ENCODE peak calls at places on chromosomes 12 and 14, in six cellular contexts. C, Z, N, B, L and I are unnamed samples.

GRCh38 chr12:49032276-49032675 is 13.7 kb upstream of the PRKAG1 start:
- DNase-seq in Z (no peak), C (no peak), N (no peak), L (peak; percentile 43), B (no peak), I (no peak)

GRCh38 chr12:57625261-57626032 is 7.6 kb downstream of the B4GALNT1 start:
- DNase-seq in B (no peak), C (no peak), L (no peak), Z (no peak), N (no peak), I (no peak)

GRCh38 chr14:104349950-104350349 is 211.6 kb downstream of the KIF26A start:
- DNase-seq in Z (no peak), B (peak; percentile 24), L (peak; percentile 37), N (no peak), C (no peak), I (peak; percentile 31)

GRCh38 chr12:71746983-71747611 is 7.6 kb upstream of the RAB21 start:
- DNase-seq in C (peak; percentile 59), L (no peak), N (peak; percentile 51), Z (peak; percentile 27), B (peak; percentile 33), I (peak; percentile 52)

GRCh38 chr14:89493877-89494634 is 77.0 kb upstream of the FOXN3 start:
- DNase-seq in B (no peak), C (peak; percentile 54), L (no peak), Z (no peak), N (no peak), I (peak; percentile 56)

GRCh38 chr12:3193131-3193530 is 116.0 kb downstream of the TSPAN9 start:
- DNase-seq in Z (no peak), B (no peak), N (no peak), C (no peak), L (no peak), I (no peak)

GRCh38 chr14:51823706-51824105 is 36.7 kb upstream of the GNG2 start:
- DNase-seq in C (peak; percentile 19), Z (no peak), L (no peak), B (no peak), N (no peak), I (no peak)

GRCh38 chr12:71846322-71846940 is 6.9 kb downstream of the TBC1D15 start:
- DNase-seq in Z (no peak), N (no peak), C (peak; percentile 25), B (no peak), L (no peak), I (no peak)

GRCh38 chr14:38948576-38948975 is 154.5 kb downstream of the SEC23A start:
- DNase-seq in N (no peak), L (no peak), B (no peak), Z (no peak), C (no peak), I (no peak)

GRCh38 chr12:105474672-105475071 is 144.2 kb downstream of the C12orf75 start:
- DNase-seq in N (no peak), B (no peak), L (no peak), C (peak; percentile 45), Z (no peak), I (no peak)

GRCh38 chr12:120496353-120497340 is 734 bp downstream of the DYNLL1 start:
- DNase-seq in N (peak; percentile 73), B (peak; percentile 59), Z (no peak), C (peak; percentile 61), L (peak; percentile 71), I (peak; percentile 70)

GRCh38 chr12:43349863-43350262 is 202.1 kb downstream of the ADAMTS20 start:
- DNase-seq in Z (no peak), B (no peak), L (no peak), C (no peak), N (no peak), I (no peak)

GRCh38 chr12:96908170-96908675 is 1.2 kb downstream of the NEDD1 start:
- DNase-seq in C (no peak), B (no peak), Z (no peak), N (no peak), L (no peak), I (no peak)

GRCh38 chr14:21990116-21990515 is 316.5 kb upstream of the OR4E1 start:
- DNase-seq in L (no peak), C (no peak), B (no peak), Z (no peak), N (no peak), I (no peak)

GRCh38 chr14:80434574-80435321 is 223.4 kb upstream of the DIO2 start:
- DNase-seq in L (no peak), Z (no peak), C (peak; percentile 36), N (no peak), B (peak; percentile 41), I (peak; percentile 56)

GRCh38 chr14:50941151-50941550 is 3.1 kb downstream of the PYGL start:
- DNase-seq in Z (no peak), C (peak; percentile 94), L (no peak), B (no peak), N (no peak), I (no peak)

GRCh38 chr14:93462479-93462878 is 31.7 kb downstream of the UNC79 start:
- DNase-seq in B (no peak), L (no peak), Z (no peak), C (no peak), N (no peak), I (no peak)

GRCh38 chr14:99246536-99247083 is 25.4 kb downstream of the BCL11B start:
- DNase-seq in C (no peak), L (no peak), B (no peak), Z (no peak), N (no peak), I (no peak)
- H3K4me1 ChIP-seq in C (no peaks in the 10 kb centered on the region), L (no peaks in the 10 kb centered on the region), B (peaks cover 18% of the 10 kb centered on the region), Z (peaks cover 15% of the 10 kb centered on the region), N (no peaks in the 10 kb centered on the region), I (no peaks in the 10 kb centered on the region)

GRCh38 chr12:103884316-103884715 is 43.3 kb upstream of the NT5DC3 start:
- DNase-seq in N (no peak), C (peak; percentile 63), L (no peak), Z (no peak), B (no peak), I (no peak)
- H3K4me1 ChIP-seq in N (no peaks in the 10 kb centered on the region), C (no peaks in the 10 kb centered on the region), L (no peaks in the 10 kb centered on the region), Z (no peaks in the 10 kb centered on the region), B (no peaks in the 10 kb centered on the region), I (no peaks in the 10 kb centered on the region)

DNA sequence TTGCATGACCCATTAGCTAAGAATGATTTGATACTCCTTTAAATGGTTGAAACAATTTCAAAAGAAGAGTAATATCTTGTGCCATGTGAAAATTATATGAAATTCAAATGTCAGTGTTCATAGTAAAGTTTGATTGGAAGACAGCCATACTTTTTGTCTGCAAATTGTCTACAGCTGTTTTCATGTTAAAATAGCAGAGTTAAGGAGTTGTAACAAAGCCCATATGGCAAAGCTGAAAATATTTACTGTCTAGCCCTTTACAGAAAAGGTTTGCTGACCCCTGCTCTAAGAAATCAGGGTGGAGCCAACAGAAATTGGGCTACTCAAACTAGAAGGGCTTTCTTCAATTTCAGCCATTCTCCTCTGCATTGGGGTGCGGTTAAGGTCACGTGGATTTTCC is 139.6 kb upstream of the NOS1 start:
- DNase-seq in N (no peak), Z (no peak), B (no peak), C (no peak), L (no peak), I (no peak)
- H3K4me1 ChIP-seq in N (no peaks in the 10 kb centered on the region), Z (no peaks in the 10 kb centered on the region), B (peaks cover 17% of the 10 kb centered on the region), C (no peaks in the 10 kb centered on the region), L (no peaks in the 10 kb centered on the region), I (no peaks in the 10 kb centered on the region)

GRCh38 chr12:118102609-118103008 is 1.2 kb downstream of the VSIG10 start:
- DNase-seq in C (no peak), Z (no peak), N (no peak), B (no peak), L (no peak), I (no peak)

GRCh38 chr12:118098911-118099671 is 4.7 kb downstream of the VSIG10 start:
- DNase-seq in L (peak; percentile 53), B (no peak), N (peak; percentile 66), C (no peak), Z (no peak), I (no peak)

GRCh38 chr12:118102070-118102469 is 1.7 kb downstream of the VSIG10 start:
- DNase-seq in C (peak; percentile 33), Z (no peak), B (no peak), L (no peak), N (peak; percentile 66), I (peak; percentile 61)

GRCh38 chr12:118101051-118101450 is 2.8 kb downstream of the VSIG10 start:
- DNase-seq in C (no peak), Z (no peak), N (no peak), L (no peak), B (no peak), I (no peak)

GRCh38 chr12:118098456-118098855 is 5.4 kb downstream of the VSIG10 start:
- DNase-seq in L (peak; percentile 59), C (no peak), N (peak; percentile 66), B (no peak), Z (no peak), I (no peak)
- H3K4me1 ChIP-seq in L (no peaks in the 10 kb centered on the region), C (no peaks in the 10 kb centered on the region), N (peaks cover 4% of the 10 kb centered on the region), B (peaks cover 21% of the 10 kb centered on the region), Z (peaks cover 5% of the 10 kb centered on the region), I (peaks cover 9% of the 10 kb centered on the region)